ENCODE peak calls at places on chromosomes 16 and 17, in seven cellular contexts. One of them, this sample, is unnamed.

GRCh38 chr17:31369266-31369665 is 22.2 kb upstream of the RAB11FIP4 start:
- DNase-seq in IMR-90: peak; percentile 48
- DNase-seq in neuronal stem cell: no peak
- DNase-seq in H1: no peak
- DNase-seq in mesendoderm: no peak
- DNase-seq in trophoblast cell: no peak
- DNase-seq in H9: no peak
- DNase-seq in this sample: peak; percentile 36

GRCh38 chr16:50136399-50136798 is 16.7 kb upstream of the TENT4B start:
- DNase-seq in H9: no peak
- DNase-seq in trophoblast cell: no peak
- DNase-seq in neuronal stem cell: no peak
- DNase-seq in IMR-90: no peak
- DNase-seq in H1: no peak
- DNase-seq in mesendoderm: no peak
- DNase-seq in this sample: no peak

GRCh38 chr17:2841606-2842005 is 45.4 kb downstream of the RAP1GAP2 start:
- DNase-seq in IMR-90: peak; percentile 67
- DNase-seq in H1: no peak
- DNase-seq in neuronal stem cell: no peak
- DNase-seq in trophoblast cell: no peak
- DNase-seq in mesendoderm: no peak
- DNase-seq in H9: no peak
- DNase-seq in this sample: peak; percentile 33

GRCh38 chr17:50151937-50152547 is 1.6 kb upstream of the PPP1R9B start:
- DNase-seq in trophoblast cell: peak; percentile 85
- DNase-seq in IMR-90: peak; percentile 87
- DNase-seq in mesendoderm: peak; percentile 98
- DNase-seq in H9: peak; percentile 98
- DNase-seq in H1: no peak
- DNase-seq in neuronal stem cell: peak; percentile 77
- DNase-seq in this sample: peak; percentile 93

GRCh38 chr16:1275791-1276579 is 20.1 kb downstream of the TPSD1 start:
- DNase-seq in mesendoderm: no peak
- DNase-seq in H1: no peak
- DNase-seq in H9: no peak
- DNase-seq in trophoblast cell: no peak
- DNase-seq in neuronal stem cell: no peak
- DNase-seq in IMR-90: no peak
- DNase-seq in this sample: no peak

GRCh38 chr17:19470529-19471261 is 59.7 kb downstream of the RNF112 start:
- DNase-seq in H9: peak; percentile 67
- DNase-seq in neuronal stem cell: no peak
- DNase-seq in H1: no peak
- DNase-seq in IMR-90: peak; percentile 56
- DNase-seq in trophoblast cell: no peak
- DNase-seq in mesendoderm: no peak
- DNase-seq in this sample: no peak

GRCh38 chr17:77256710-77257109 is 115.9 kb downstream of the SEC14L1 start:
- DNase-seq in H9: no peak
- DNase-seq in H1: no peak
- DNase-seq in trophoblast cell: no peak
- DNase-seq in IMR-90: no peak
- DNase-seq in neuronal stem cell: no peak
- DNase-seq in mesendoderm: no peak
- DNase-seq in this sample: no peak

GRCh38 chr16:84730406-84731106 is 30.8 kb downstream of the USP10 start:
- DNase-seq in neuronal stem cell: no peak
- DNase-seq in trophoblast cell: peak; percentile 77
- DNase-seq in H1: no peak
- DNase-seq in mesendoderm: peak; percentile 93
- DNase-seq in H9: no peak
- DNase-seq in IMR-90: peak; percentile 97
- DNase-seq in this sample: peak; percentile 94

GRCh38 chr17:1399366-1399678 is 700 bp downstream of the YWHAE start:
- DNase-seq in H1: no peak
- DNase-seq in mesendoderm: no peak
- DNase-seq in neuronal stem cell: no peak
- DNase-seq in H9: no peak
- DNase-seq in IMR-90: no peak
- DNase-seq in trophoblast cell: no peak
- DNase-seq in this sample: no peak

GRCh38 chr16:28283798-28284577 is 8.3 kb upstream of the SBK1 start:
- DNase-seq in neuronal stem cell: no peak
- DNase-seq in H1: no peak
- DNase-seq in IMR-90: no peak
- DNase-seq in mesendoderm: peak; percentile 29
- DNase-seq in trophoblast cell: no peak
- DNase-seq in H9: peak; percentile 47
- DNase-seq in this sample: no peak

GRCh38 chr16:50917941-50918340 is 176.1 kb downstream of the CYLD start:
- DNase-seq in neuronal stem cell: no peak
- DNase-seq in IMR-90: no peak
- DNase-seq in trophoblast cell: no peak
- DNase-seq in H1: no peak
- DNase-seq in H9: no peak
- DNase-seq in mesendoderm: no peak
- DNase-seq in this sample: no peak

GRCh38 chr17:71084219-71084618 is 914.9 kb downstream of the KCNJ2 start:
- DNase-seq in H9: peak; percentile 78
- DNase-seq in neuronal stem cell: peak; percentile 30
- DNase-seq in IMR-90: peak; percentile 22
- DNase-seq in mesendoderm: peak; percentile 83
- DNase-seq in trophoblast cell: peak; percentile 4
- DNase-seq in H1: no peak
- DNase-seq in this sample: peak; percentile 46

GRCh38 chr16:71626858-71627213 is 852 bp downstream of the MARVELD3 start:
- DNase-seq in H9: peak; percentile 76
- DNase-seq in H1: no peak
- DNase-seq in neuronal stem cell: no peak
- DNase-seq in mesendoderm: peak; percentile 53
- DNase-seq in trophoblast cell: no peak
- DNase-seq in IMR-90: no peak
- DNase-seq in this sample: no peak

GRCh38 chr16:89945654-89946053 is 2.9 kb upstream of the DEF8 start:
- DNase-seq in neuronal stem cell: no peak
- DNase-seq in IMR-90: no peak
- DNase-seq in trophoblast cell: no peak
- DNase-seq in mesendoderm: no peak
- DNase-seq in H9: no peak
- DNase-seq in H1: no peak
- DNase-seq in this sample: no peak

GRCh38 chr16:17465460-17465859 is 5.3 kb downstream of the XYLT1 start:
- DNase-seq in H1: no peak
- DNase-seq in H9: no peak
- DNase-seq in trophoblast cell: no peak
- DNase-seq in mesendoderm: no peak
- DNase-seq in neuronal stem cell: no peak
- DNase-seq in IMR-90: no peak
- DNase-seq in this sample: no peak

GRCh38 chr17:50238594-50239287 is 35.5 kb upstream of the TMEM92 start:
- DNase-seq in trophoblast cell: no peak
- DNase-seq in mesendoderm: no peak
- DNase-seq in H9: no peak
- DNase-seq in neuronal stem cell: no peak
- DNase-seq in IMR-90: peak; percentile 62
- DNase-seq in H1: no peak
- DNase-seq in this sample: peak; percentile 33

GRCh38 chr17:14019186-14019956 is 49.9 kb upstream of the COX10 start:
- DNase-seq in IMR-90: peak; percentile 57
- DNase-seq in trophoblast cell: no peak
- DNase-seq in H9: no peak
- DNase-seq in mesendoderm: no peak
- DNase-seq in H1: no peak
- DNase-seq in neuronal stem cell: no peak
- DNase-seq in this sample: peak; percentile 54

GRCh38 chr17:1627219-1627986 is 1.2 kb downstream of the SLC43A2 start:
- DNase-seq in neuronal stem cell: no peak
- DNase-seq in IMR-90: no peak
- DNase-seq in H9: peak; percentile 60
- DNase-seq in mesendoderm: no peak
- DNase-seq in trophoblast cell: no peak
- DNase-seq in H1: no peak
- DNase-seq in this sample: no peak

GRCh38 chr17:74605361-74605760 is 13.3 kb upstream of the CD300LD start:
- DNase-seq in trophoblast cell: no peak
- DNase-seq in neuronal stem cell: no peak
- DNase-seq in H9: no peak
- DNase-seq in mesendoderm: no peak
- DNase-seq in IMR-90: peak; percentile 41
- DNase-seq in H1: no peak
- DNase-seq in this sample: peak; percentile 46

GRCh38 chr16:19883296-19883951 is 1.2 kb downstream of the GPRC5B start:
- DNase-seq in H1: no peak
- DNase-seq in neuronal stem cell: no peak
- DNase-seq in trophoblast cell: no peak
- DNase-seq in H9: peak; percentile 64
- DNase-seq in mesendoderm: peak; percentile 93
- DNase-seq in IMR-90: peak; percentile 25
- DNase-seq in this sample: peak; percentile 51

GRCh38 chr17:28499366-28499668 is 6.8 kb upstream of the FOXN1 start:
- DNase-seq in IMR-90: no peak
- DNase-seq in mesendoderm: no peak
- DNase-seq in trophoblast cell: no peak
- DNase-seq in H9: no peak
- DNase-seq in neuronal stem cell: no peak
- DNase-seq in H1: no peak
- DNase-seq in this sample: no peak

GRCh38 chr17:60579090-60579489 is 20.9 kb upstream of the PPM1D start:
- DNase-seq in H9: no peak
- DNase-seq in trophoblast cell: no peak
- DNase-seq in IMR-90: peak; percentile 79
- DNase-seq in mesendoderm: no peak
- DNase-seq in neuronal stem cell: no peak
- DNase-seq in H1: no peak
- DNase-seq in this sample: peak; percentile 88

GRCh38 chr17:58308985-58309917 is 19.3 kb downstream of the TSPOAP1 start:
- DNase-seq in mesendoderm: no peak
- DNase-seq in H1: no peak
- DNase-seq in neuronal stem cell: no peak
- DNase-seq in trophoblast cell: no peak
- DNase-seq in IMR-90: no peak
- DNase-seq in H9: no peak
- DNase-seq in this sample: no peak

GRCh38 chr17:29881256-29881655 is 48.8 kb downstream of the SSH2 start:
- DNase-seq in trophoblast cell: no peak
- DNase-seq in H9: no peak
- DNase-seq in H1: no peak
- DNase-seq in IMR-90: no peak
- DNase-seq in neuronal stem cell: no peak
- DNase-seq in mesendoderm: no peak
- DNase-seq in this sample: no peak

GRCh38 chr17:59435238-59435637 is 103.8 kb downstream of the YPEL2 start:
- DNase-seq in mesendoderm: no peak
- DNase-seq in H9: no peak
- DNase-seq in trophoblast cell: no peak
- DNase-seq in neuronal stem cell: no peak
- DNase-seq in H1: no peak
- DNase-seq in IMR-90: peak; percentile 70
- DNase-seq in this sample: peak; percentile 74

GRCh38 chr17:37179893-37180292 is 195.9 kb upstream of the C17orf78 start:
- DNase-seq in neuronal stem cell: no peak
- DNase-seq in H9: no peak
- DNase-seq in trophoblast cell: no peak
- DNase-seq in IMR-90: peak; percentile 87
- DNase-seq in H1: no peak
- DNase-seq in mesendoderm: peak; percentile 43
- DNase-seq in this sample: peak; percentile 71

DNA sequence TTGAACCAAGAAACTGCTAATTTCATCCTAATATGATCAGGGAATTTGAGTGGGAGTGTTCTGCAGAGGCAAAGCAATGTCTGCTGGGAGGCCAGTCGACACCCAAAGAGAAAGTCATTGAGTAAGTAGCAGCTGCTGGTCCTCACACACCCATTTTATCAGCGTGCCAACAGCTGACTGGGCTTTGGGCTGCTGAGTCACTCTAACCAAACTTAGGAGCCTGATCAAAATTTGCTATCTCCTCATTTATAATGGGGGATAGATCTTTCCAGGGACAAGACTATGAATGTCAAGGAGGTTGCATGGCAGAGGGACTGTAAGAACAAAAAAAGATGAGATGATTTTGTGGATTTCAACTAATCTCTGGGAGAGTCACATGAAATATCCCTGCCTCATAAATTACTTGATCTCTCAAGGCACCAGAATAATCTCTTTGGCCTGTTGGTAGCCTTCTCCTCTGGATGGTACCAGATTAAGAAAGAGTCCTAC is 32.9 kb downstream of the CPSF4L start:
- DNase-seq in trophoblast cell: peak; percentile 31
- DNase-seq in H1: no peak
- DNase-seq in neuronal stem cell: no peak
- DNase-seq in mesendoderm: peak; percentile 77
- DNase-seq in H9: no peak
- DNase-seq in IMR-90: peak; percentile 90
- DNase-seq in this sample: peak; percentile 87
- H3K4me1 ChIP-seq in trophoblast cell: peaks cover 2% of the 10 kb centered on the region
- H3K4me1 ChIP-seq in H1: peaks cover 3% of the 10 kb centered on the region
- H3K4me1 ChIP-seq in neuronal stem cell: peaks cover 9% of the 10 kb centered on the region
- H3K4me1 ChIP-seq in mesendoderm: peaks cover 6% of the 10 kb centered on the region
- H3K4me1 ChIP-seq in H9: peaks cover 6% of the 10 kb centered on the region
- H3K4me1 ChIP-seq in IMR-90: peaks cover 20% of the 10 kb centered on the region
- H3K4me1 ChIP-seq in this sample: peaks cover 18% of the 10 kb centered on the region

GRCh38 chr16:21134053-21134452 is 16.6 kb downstream of the DNAH3 start:
- DNase-seq in trophoblast cell: no peak
- DNase-seq in mesendoderm: no peak
- DNase-seq in IMR-90: no peak
- DNase-seq in H1: no peak
- DNase-seq in neuronal stem cell: no peak
- DNase-seq in H9: no peak
- DNase-seq in this sample: no peak
- H2AK5ac ChIP-seq in trophoblast cell: no peak overlapping the region
- H2AK5ac ChIP-seq in mesendoderm: no peak overlapping the region
- H2AK5ac ChIP-seq in IMR-90: no peak overlapping the region
- H2AK5ac ChIP-seq in H1: no peak overlapping the region
- H2AK5ac ChIP-seq in neuronal stem cell: no peak overlapping the region
- H2AK5ac ChIP-seq in H9: no peak overlapping the region
- H2AK5ac ChIP-seq in this sample: no peak overlapping the region

DNA sequence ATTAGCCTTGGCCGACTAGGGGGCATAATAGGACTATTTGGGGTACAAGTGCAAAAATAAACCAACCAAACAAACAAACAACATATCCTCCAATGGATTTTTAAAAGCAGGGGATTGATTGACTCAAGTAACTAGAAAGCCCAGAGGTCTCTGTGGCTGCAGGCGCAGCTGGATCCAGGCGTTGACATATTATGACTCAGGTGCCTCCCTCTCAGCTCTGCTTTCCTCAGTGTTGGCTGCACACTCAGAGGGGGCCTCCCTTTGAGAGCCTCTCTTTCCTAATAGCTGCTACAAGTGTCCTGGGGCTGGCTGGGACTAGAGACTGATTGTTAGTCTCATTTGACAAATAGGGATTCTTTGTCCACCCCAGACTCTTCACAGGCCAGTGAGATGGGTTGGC is 104.2 kb downstream of the AMFR start:
- DNase-seq in neuronal stem cell: no peak
- DNase-seq in trophoblast cell: no peak
- DNase-seq in mesendoderm: no peak
- DNase-seq in H9: no peak
- DNase-seq in IMR-90: no peak
- DNase-seq in H1: no peak
- DNase-seq in this sample: no peak
- H3K9ac ChIP-seq in neuronal stem cell: no peak overlapping the region
- H3K9ac ChIP-seq in trophoblast cell: no peak overlapping the region
- H3K9ac ChIP-seq in mesendoderm: no peak overlapping the region
- H3K9ac ChIP-seq in H9: no peak overlapping the region
- H3K9ac ChIP-seq in IMR-90: no peak overlapping the region
- H3K9ac ChIP-seq in H1: no peak overlapping the region
- H3K9ac ChIP-seq in this sample: no peak overlapping the region

GRCh38 chr17:48530887-48531272 is at the start of gene HOXB1:
- DNase-seq in mesendoderm: no peak
- DNase-seq in H1: no peak
- DNase-seq in neuronal stem cell: no peak
- DNase-seq in IMR-90: no peak
- DNase-seq in trophoblast cell: no peak
- DNase-seq in H9: peak; percentile 90
- DNase-seq in this sample: no peak
- H3K4me1 ChIP-seq in mesendoderm: peaks cover 5% of the 10 kb centered on the region
- H3K4me1 ChIP-seq in H1: no peaks in the 10 kb centered on the region
- H3K4me1 ChIP-seq in neuronal stem cell: no peaks in the 10 kb centered on the region
- H3K4me1 ChIP-seq in IMR-90: no peaks in the 10 kb centered on the region
- H3K4me1 ChIP-seq in trophoblast cell: peaks cover 36% of the 10 kb centered on the region
- H3K4me1 ChIP-seq in H9: peaks cover 8% of the 10 kb centered on the region
- H3K4me1 ChIP-seq in this sample: peaks cover 13% of the 10 kb centered on the region